ENCODE peak calls at places on chromosomes 7 and 10, in eight cellular contexts. E is activated CD4-positive, alpha-beta T cell treated with anti-CD3 and anti-CD28 coated beads, Interleukin-2, amount 50 U/mL, for 1 hour; N is T-helper 2 cell treated with Interferon-gamma antibody and Interleukin-4, amounts not matched to agents 5 μg/mL and 100 μg/mL, for 36 hours; B is NCI-H1105 treated with DMSO at 0.1 percent for 48 hours; M is fibroblast of pulmonary artery; T is IMR-90; P is stimulated activated CD8-positive, alpha-beta memory T cell treated with anti-CD3 and anti-CD28 coated beads, Interleukin-15, amount 100 ng/mL, for 1 hour; Z is iris pigment epithelial cell. W is an unnamed sample.

GRCh38 chr10:119679480-119679829 is 28.3 kb downstream of the BAG3 start:
- DNase-seq in P (no peak), B (no peak), N (no peak), E (no peak), M (no peak), Z (no peak), T (no peak), W (no peak)

GRCh38 chr10:58674260-58674659 is 161.6 kb downstream of the BICC1 start:
- DNase-seq in E (no peak), P (no peak), T (peak; percentile 61), B (no peak), N (no peak), M (no peak), Z (peak; percentile 40), W (no peak)

GRCh38 chr10:44102726-44103255 is 282.1 kb downstream of the CXCL12 start:
- DNase-seq in P (no peak), M (no peak), N (no peak), E (no peak), Z (no peak), B (no peak), T (no peak), W (peak; percentile 22)

GRCh38 chr10:100811261-100811660 is 65.9 kb downstream of the PAX2 start:
- DNase-seq in P (no peak), T (no peak), Z (no peak), B (no peak), E (no peak), N (no peak), M (no peak), W (no peak)

GRCh38 chr7:87474046-87474445 is 1.4 kb downstream of the ABCB4 start:
- DNase-seq in E (no peak), P (no peak), M (no peak), B (no peak), T (no peak), N (no peak), Z (no peak), W (no peak)

GRCh38 chr7:70285176-70285575 is 686.9 kb downstream of the AUTS2 start:
- DNase-seq in P (no peak), E (no peak), Z (no peak), M (no peak), B (no peak), T (no peak), N (no peak), W (no peak)

GRCh38 chr10:34334908-34335307 is 480.2 kb downstream of the PARD3 start:
- DNase-seq in Z (no peak), E (no peak), B (no peak), T (no peak), M (no peak), N (no peak), P (no peak), W (no peak)

GRCh38 chr7:122303522-122303970 is 1.0 kb downstream of the FEZF1 start:
- DNase-seq in Z (no peak), B (no peak), T (no peak), M (no peak), E (no peak), P (no peak), N (no peak), W (peak; percentile 91)

GRCh38 chr7:56447864-56448693 is 331.9 kb upstream of the NUPR2 start:
- DNase-seq in N (no peak), E (no peak), Z (no peak), B (no peak), M (no peak), T (no peak), P (no peak), W (no peak)

GRCh38 chr10:110527731-110528171 is 30.0 kb downstream of the DUSP5 start:
- DNase-seq in P (no peak), N (no peak), B (no peak), M (peak; percentile 90), E (no peak), T (no peak), Z (peak; percentile 68), W (no peak)

GRCh38 chr7:146773506-146773905 is 656.9 kb downstream of the CNTNAP2 start:
- DNase-seq in E (no peak), M (no peak), P (no peak), B (no peak), T (no peak), Z (peak; percentile 14), N (no peak), W (no peak)

GRCh38 chr7:155457544-155458316 is at the start of gene EN2:
- DNase-seq in B (peak; percentile 5), N (no peak), P (no peak), E (no peak), T (no peak), Z (no peak), M (no peak), W (no peak)

GRCh38 chr7:47571355-47572100 is 10.4 kb downstream of the TNS3 start:
- DNase-seq in Z (peak; percentile 85), T (peak; percentile 95), P (no peak), M (peak; percentile 96), N (no peak), B (peak; percentile 32), E (no peak), W (no peak)

GRCh38 chr7:35036361-35037171 is 719 bp downstream of the DPY19L1 start:
- DNase-seq in M (peak; percentile 68), T (peak; percentile 53), P (no peak), N (peak; percentile 29), E (peak; percentile 34), Z (peak; percentile 69), B (peak; percentile 55), W (peak; percentile 44)

GRCh38 chr10:91556691-91557529 is 76.0 kb downstream of the PPP1R3C start:
- DNase-seq in E (no peak), Z (peak; percentile 40), M (no peak), P (no peak), B (no peak), N (no peak), T (no peak), W (no peak)

GRCh38 chr10:107733328-107733727 is 568.8 kb upstream of the SORCS1 start:
- DNase-seq in N (no peak), P (no peak), M (no peak), B (no peak), E (no peak), T (peak; percentile 33), Z (no peak), W (no peak)

GRCh38 chr7:32152576-32152975 is 82.4 kb upstream of the PDE1C start:
- DNase-seq in T (no peak), P (no peak), N (no peak), B (no peak), M (no peak), Z (no peak), E (no peak), W (no peak)

GRCh38 chr10:61975107-61975932 is 73.8 kb downstream of the ARID5B start:
- DNase-seq in E (no peak), M (peak; percentile 78), T (peak; percentile 88), B (no peak), Z (peak; percentile 84), N (no peak), P (no peak), W (peak; percentile 83)

GRCh38 chr10:127117125-127117524 is 79.3 kb downstream of the INSYN2A start:
- DNase-seq in B (no peak), T (peak; percentile 64), P (no peak), N (peak; percentile 13), M (peak; percentile 69), Z (peak; percentile 66), E (peak; percentile 5), W (peak; percentile 66)

GRCh38 chr10:6322805-6323204 is 120.1 kb downstream of the PFKFB3 start:
- DNase-seq in P (no peak), N (no peak), M (no peak), T (no peak), Z (no peak), B (no peak), E (no peak), W (no peak)

GRCh38 chr10:84329094-84329611 is 764 bp downstream of the CCSER2 start:
- DNase-seq in Z (peak; percentile 77), E (peak; percentile 62), P (peak; percentile 24), T (peak; percentile 59), N (peak; percentile 71), M (peak; percentile 57), B (peak; percentile 14), W (peak; percentile 72)

GRCh38 chr7:108088729-108089128 is 41.4 kb downstream of the LAMB4 start:
- DNase-seq in T (no peak), Z (peak; percentile 12), M (no peak), N (no peak), E (no peak), B (no peak), P (no peak), W (no peak)